ENCODE peak calls at places on chromosomes 5 and 9, in seven cellular contexts. M is NCI-H2081 treated with DMSO at 0.1 percent for 48 hours; E is activated naive CD8-positive, alpha-beta T cell treated with anti-CD3 and anti-CD28 coated beads, Interleukin-2, amount 10 ng/mL, durations not matched to agents 7 days and 5 days; S is endodermal cell; D is HS-5; L is effector CD4-positive, alpha-beta T cell; J is ELF-1. U is an unnamed sample.

GRCh38 chr5:44294492-44294891 is 94.7 kb downstream of the FGF10 start:
- DNase-seq in M (no peak), E (no peak), S (no peak), D (no peak), L (no peak), J (no peak), U (no peak)

GRCh38 chr9:108271236-108271635 is 584.5 kb downstream of the ACTL7B start:
- DNase-seq in M (no peak), E (no peak), S (peak; percentile 71), D (no peak), L (no peak), J (no peak), U (no peak)

GRCh38 chr5:27158775-27159174 is 120.4 kb upstream of the CDH9 start:
- DNase-seq in M (no peak), E (no peak), S (no peak), D (no peak), L (no peak), J (no peak), U (no peak)

GRCh38 chr5:78751872-78752271 is 103.3 kb upstream of the LHFPL2 start:
- DNase-seq in M (no peak), E (no peak), S (no peak), D (no peak), L (no peak), J (no peak), U (no peak)

GRCh38 chr5:93428868-93429267 is 152.2 kb downstream of the NR2F1-AS1 start:
- DNase-seq in M (no peak), E (no peak), S (no peak), D (no peak), L (no peak), J (no peak), U (no peak)

GRCh38 chr5:7246312-7246711 is 149.6 kb upstream of the ADCY2 start:
- DNase-seq in M (no peak), E (no peak), S (no peak), D (no peak), L (no peak), J (no peak), U (no peak)

GRCh38 chr5:74094096-74094778 is 468.2 kb downstream of the ARHGEF28 start:
- DNase-seq in M (no peak), E (no peak), S (no peak), D (no peak), L (no peak), J (no peak), U (no peak)

GRCh38 chr5:4868140-4868735 is 271.9 kb upstream of the ADAMTS16 start:
- DNase-seq in M (no peak), E (no peak), S (peak; percentile 89), D (no peak), L (peak; percentile 5), J (peak; percentile 64), U (peak; percentile 11)

GRCh38 chr5:33272288-33272687 is 168.5 kb upstream of the TARS1 start:
- DNase-seq in M (no peak), E (no peak), S (no peak), D (peak; percentile 98), L (no peak), J (no peak), U (no peak)

GRCh38 chr9:17871213-17871890 is 292.5 kb downstream of the SH3GL2 start:
- DNase-seq in M (no peak), E (no peak), S (no peak), D (no peak), L (no peak), J (no peak), U (no peak)

GRCh38 chr9:88388886-88389617 is 808 bp downstream of the SPIN1 start:
- DNase-seq in M (no peak), E (peak; percentile 70), S (peak; percentile 91), D (no peak), L (no peak), J (peak; percentile 81), U (peak; percentile 35)

U was measured in activated T-helper 2 cell treated with anti-CD3 and anti-CD28 coated beads, Interferon-gamma antibody, Interleukin-2, Interleukin-4, amounts not matched to agents 10 μg/mL and 5 μg/mL and 100 μg/mL, durations not matched to agents 14 hours and 24 hours and 36 hours.